ENCODE peak calls at places on chromosome 7, in five cellular contexts. P is bronchial epithelial cell, I is mammary epithelial cell, Z is OCI-LY7, S is transverse colon. O is an unnamed sample. For H3K36me3, the result is how much of the 10 kb centered on the place peaks cover.

GRCh38 chr7:50431316-50431715 is 18.8 kb downstream of the FIGNL1 start:
- DNase-seq in Z (no peak), P (no peak), S (no peak), I (no peak), O (no peak)

GRCh38 chr7:113968713-113969112 is 49.9 kb upstream of the PPP1R3A start:
- DNase-seq in I (no peak), Z (no peak), S (no peak), P (no peak), O (no peak)

GRCh38 chr7:138435231-138435919 is 24.7 kb upstream of the TRIM24 start:
- DNase-seq in Z (no peak), S (no peak), P (peak), I (peak), O (no peak)

GRCh38 chr7:112192236-112193154 is 13.7 kb downstream of the DOCK4 start:
- DNase-seq in I (peak), Z (no peak), S (no peak), P (peak), O (peak)

GRCh38 chr7:3446786-3447185 is 145.7 kb downstream of the SDK1 start:
- DNase-seq in S (no peak), P (no peak), I (no peak), Z (no peak), O (no peak)

GRCh38 chr7:67854236-67854635 is 857.6 kb downstream of the TYW1 start:
- DNase-seq in I (no peak), S (no peak), Z (no peak), P (no peak), O (no peak)

GRCh38 chr7:4631664-4632171 is 50.4 kb upstream of the FOXK1 start:
- DNase-seq in Z (no peak), S (peak), P (peak), I (peak), O (peak)

GRCh38 chr7:151585744-151586424 is 66.2 kb upstream of the RHEB start:
- DNase-seq in I (peak), S (no peak), Z (no peak), P (no peak), O (no peak)

GRCh38 chr7:69768986-69769595 is 170.8 kb downstream of the AUTS2 start:
- DNase-seq in S (no peak), P (no peak), Z (no peak), I (no peak), O (no peak)

GRCh38 chr7:70728873-70729552 is 402.9 kb upstream of the GALNT17 start:
- DNase-seq in Z (no peak), S (peak), P (peak), I (no peak), O (no peak)

GRCh38 chr7:101677421-101678137 is 48.5 kb upstream of the MYL10 start:
- DNase-seq in P (peak), S (no peak), Z (no peak), I (no peak), O (no peak)

GRCh38 chr7:76282344-76283253 is 19.9 kb upstream of the HSPB1 start:
- DNase-seq in P (no peak), Z (no peak), S (no peak), I (no peak), O (no peak)

GRCh38 chr7:2157473-2158279 is 75.1 kb downstream of the MAD1L1 start:
- DNase-seq in Z (peak), I (no peak), P (peak), S (peak), O (no peak)

GRCh38 chr7:46534593-46535271 is 613.7 kb upstream of the IGFBP3 start:
- DNase-seq in Z (no peak), P (no peak), S (peak), I (no peak), O (peak)

GRCh38 chr7:116782177-116782711 is 80.1 kb upstream of the CAPZA2 start:
- DNase-seq in I (peak), Z (no peak), S (no peak), P (peak), O (no peak)

GRCh38 chr7:96182424-96183158 is 139.3 kb downstream of the SLC25A13 start:
- DNase-seq in P (no peak), Z (no peak), S (no peak), I (no peak), O (no peak)

GRCh38 chr7:121286742-121287699 is 41.8 kb upstream of the WNT16 start:
- DNase-seq in I (peak), S (no peak), P (peak), Z (peak), O (peak)

GRCh38 chr7:29084832-29085231 is 61.5 kb downstream of the CPVL start:
- DNase-seq in P (no peak), S (no peak), Z (no peak), I (no peak), O (no peak)

GRCh38 chr7:92588561-92588960 is 1.6 kb downstream of the FAM133B start:
- DNase-seq in P (no peak), Z (no peak), I (peak), S (no peak), O (no peak)

GRCh38 chr7:53993205-53993604 is 549.0 kb upstream of the VSTM2A start:
- DNase-seq in P (no peak), I (no peak), S (no peak), Z (no peak), O (no peak)

GRCh38 chr7:44375236-44375699 is 49.9 kb upstream of the CAMK2B start:
- DNase-seq in P (no peak), Z (no peak), I (no peak), S (no peak), O (no peak)

GRCh38 chr7:13948019-13948781 is 41.3 kb downstream of the ETV1 start:
- DNase-seq in I (no peak), S (no peak), P (no peak), Z (no peak), O (no peak)

GRCh38 chr7:157432541-157432956 is 95.7 kb downstream of the DNAJB6 start:
- DNase-seq in S (peak), P (peak), I (peak), Z (no peak), O (peak)

GRCh38 chr7:21261627-21262564 is 166.0 kb upstream of the SP4 start:
- DNase-seq in I (peak), S (peak), Z (peak), P (peak), O (no peak)

DNA sequence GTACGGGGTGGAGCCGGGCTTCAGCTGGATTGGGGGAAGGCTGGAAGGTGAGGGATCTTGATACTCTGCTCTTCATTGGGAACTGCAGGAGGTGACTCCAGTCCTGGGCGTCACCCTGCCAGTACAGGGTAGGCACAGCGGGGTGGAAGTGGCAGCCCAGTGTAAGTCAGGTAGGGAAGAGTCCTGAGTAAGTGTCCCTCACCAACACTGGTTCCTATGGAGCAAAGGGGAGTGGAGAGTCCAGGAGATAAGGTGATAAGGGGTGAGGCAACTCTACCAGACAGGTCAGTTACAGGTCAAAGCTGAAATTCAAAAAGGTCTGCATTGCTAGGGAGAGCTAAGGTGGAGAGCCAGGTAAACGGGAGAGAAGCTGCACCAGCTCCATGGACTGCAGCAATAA is 145.6 kb upstream of the NFE2L3 start:
- DNase-seq in I (no peak), Z (no peak), P (no peak), S (no peak), O (no peak)
- H3K36me3 ChIP-seq in I (under half), Z (under half), P (under half), S (under half), O (under half)

DNA sequence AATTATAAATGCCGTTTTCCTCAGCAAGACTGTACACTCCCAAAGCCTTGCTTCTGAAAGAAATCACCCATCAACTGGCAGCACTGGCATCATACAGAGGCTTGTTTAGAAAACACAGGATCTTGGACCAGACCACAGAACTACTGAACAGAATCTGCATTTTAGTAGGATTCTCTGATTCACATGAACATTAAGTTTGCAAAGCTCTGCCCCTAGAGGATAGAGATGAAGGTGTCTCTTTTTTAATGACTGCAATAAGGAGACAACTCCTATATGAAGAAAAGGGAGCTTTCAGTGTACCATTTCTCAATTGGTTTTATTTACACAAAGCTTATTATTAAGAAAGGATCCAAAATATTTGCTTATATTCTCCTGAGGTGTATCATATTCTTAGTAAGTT is 172.7 kb downstream of the AGMO start:
- DNase-seq in I (no peak), S (no peak), P (peak), Z (no peak), O (no peak)
- TF ChIP-seq CTCF in I (no peak), S (no peak), P (no peak), Z (no peak), O (peak)

DNA sequence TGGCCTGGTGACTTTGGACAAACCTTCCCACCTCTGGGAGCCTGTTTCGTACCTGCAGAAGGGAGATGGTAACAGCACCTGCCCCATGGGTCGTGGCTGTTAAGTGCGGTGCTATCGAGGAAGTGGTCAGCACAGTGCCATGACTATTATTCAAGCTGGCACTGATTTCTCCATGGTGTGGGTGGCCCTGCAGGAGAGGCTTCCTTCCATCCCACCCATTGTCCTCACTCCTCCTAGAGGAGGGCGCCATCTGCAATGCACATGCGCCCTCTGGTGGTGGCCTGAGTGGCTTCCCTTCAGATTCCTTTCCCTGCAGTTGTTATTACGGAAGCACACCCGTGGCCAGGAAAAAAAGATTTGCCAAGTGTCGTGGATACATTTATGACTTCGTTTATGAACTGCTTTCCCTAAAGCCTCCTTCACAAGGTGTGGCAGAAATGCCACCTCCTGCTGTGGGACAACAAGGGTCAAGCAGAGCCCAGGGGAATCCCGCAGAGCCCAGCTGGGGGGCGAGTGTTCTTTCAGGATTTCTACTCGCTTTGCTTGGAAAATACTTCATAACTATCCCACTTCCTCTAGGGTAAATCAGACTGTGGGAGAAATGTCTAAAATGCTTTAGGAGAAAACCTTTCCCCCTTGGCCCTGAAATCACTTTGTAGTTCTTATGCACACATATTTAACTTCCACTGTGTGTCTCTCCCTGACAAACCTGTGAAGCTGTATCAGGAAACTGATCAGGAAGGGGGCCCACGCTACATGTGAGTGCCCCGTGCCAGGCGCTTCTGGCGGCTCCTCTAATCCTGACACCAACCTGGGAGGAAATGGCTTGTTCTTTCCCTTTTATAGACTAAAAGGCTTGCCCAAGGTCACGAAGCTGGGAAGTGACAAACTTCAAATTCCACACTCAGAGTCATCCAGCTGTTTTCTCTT is 98.0 kb upstream of the ANLN start:
- DNase-seq in P (peak), S (peak), I (peak), Z (peak), O (peak)
- H3K4me3 ChIP-seq in P (peak), S (peak), I (peak), Z (peak), O (no peak)

GRCh38 chr7:130506358-130506757 is 14.5 kb downstream of the MEST start:
- DNase-seq in P (no peak), S (no peak), Z (no peak), I (no peak), O (no peak)
- H3K36me3 ChIP-seq in P (under half), S (under half), Z (under half), I (under half), O (under half)

GRCh38 chr7:118758582-118758981 is 534.1 kb downstream of the ANKRD7 start:
- DNase-seq in P (peak), Z (no peak), I (no peak), S (no peak), O (no peak)

GRCh38 chr7:118753464-118753863 is 529.0 kb downstream of the ANKRD7 start:
- DNase-seq in Z (no peak), P (no peak), I (no peak), S (no peak), O (no peak)

GRCh38 chr7:118754608-118755007 is 530.1 kb downstream of the ANKRD7 start:
- DNase-seq in S (no peak), I (peak), Z (no peak), P (no peak), O (no peak)

GRCh38 chr7:118755067-118755625 is 530.6 kb downstream of the ANKRD7 start:
- DNase-seq in S (no peak), I (peak), Z (no peak), P (peak), O (no peak)
- TF ChIP-seq CTCF in S (no peak), I (no peak), Z (no peak), P (no peak), O (no peak)